ENCODE peak calls at places on chromosomes 16 and 17, in four cellular contexts. One of them, this sample, is unnamed. For H3K27me3, the result is how much of the 10 kb centered on the place peaks cover.

GRCh38 chr16:3161235-3162018 is 26.6 kb upstream of the OR1F1 start:
- DNase-seq in dorsolateral prefrontal cortex: no peak
- DNase-seq in fibroblast of lung: no peak
- DNase-seq in effector memory CD4-positive, alpha-beta T cell: no peak
- DNase-seq in this sample: no peak

GRCh38 chr17:44084131-44084538 is 13.6 kb downstream of the G6PC3 start:
- DNase-seq in fibroblast of lung: no peak
- DNase-seq in effector memory CD4-positive, alpha-beta T cell: no peak
- DNase-seq in dorsolateral prefrontal cortex: no peak
- DNase-seq in this sample: no peak

GRCh38 chr17:37134050-37134449 is 185.3 kb downstream of the AATF start:
- DNase-seq in effector memory CD4-positive, alpha-beta T cell: no peak
- DNase-seq in fibroblast of lung: no peak
- DNase-seq in dorsolateral prefrontal cortex: no peak
- DNase-seq in this sample: no peak

GRCh38 chr16:57628782-57629181 is 352 bp downstream of the ADGRG1 start:
- DNase-seq in fibroblast of lung: no peak
- DNase-seq in effector memory CD4-positive, alpha-beta T cell: no peak
- DNase-seq in dorsolateral prefrontal cortex: no peak
- DNase-seq in this sample: no peak

GRCh38 chr17:29722411-29723198 is 99.9 kb upstream of the CORO6 start:
- DNase-seq in effector memory CD4-positive, alpha-beta T cell: peak
- DNase-seq in fibroblast of lung: peak
- DNase-seq in dorsolateral prefrontal cortex: no peak
- DNase-seq in this sample: no peak

GRCh38 chr17:47204722-47205418 is 4.3 kb upstream of the MYL4 start:
- DNase-seq in fibroblast of lung: peak
- DNase-seq in effector memory CD4-positive, alpha-beta T cell: no peak
- DNase-seq in dorsolateral prefrontal cortex: no peak
- DNase-seq in this sample: peak

GRCh38 chr16:1225051-1225451 is at the start of gene TPSG1:
- DNase-seq in effector memory CD4-positive, alpha-beta T cell: no peak
- DNase-seq in fibroblast of lung: no peak
- DNase-seq in dorsolateral prefrontal cortex: no peak
- DNase-seq in this sample: no peak

GRCh38 chr17:78979780-78980623 is at the start of gene LGALS3BP:
- DNase-seq in dorsolateral prefrontal cortex: peak
- DNase-seq in effector memory CD4-positive, alpha-beta T cell: peak
- DNase-seq in fibroblast of lung: peak
- DNase-seq in this sample: peak

GRCh38 chr17:38597375-38597774 is 8.4 kb downstream of the SRCIN1 start:
- DNase-seq in fibroblast of lung: no peak
- DNase-seq in dorsolateral prefrontal cortex: no peak
- DNase-seq in effector memory CD4-positive, alpha-beta T cell: no peak
- DNase-seq in this sample: no peak

GRCh38 chr17:58641937-58642336 is 49.9 kb downstream of the TEX14 start:
- DNase-seq in effector memory CD4-positive, alpha-beta T cell: no peak
- DNase-seq in dorsolateral prefrontal cortex: no peak
- DNase-seq in fibroblast of lung: no peak
- DNase-seq in this sample: no peak

GRCh38 chr17:3804503-3804931 is 3.5 kb upstream of the ITGAE start:
- DNase-seq in fibroblast of lung: no peak
- DNase-seq in dorsolateral prefrontal cortex: no peak
- DNase-seq in effector memory CD4-positive, alpha-beta T cell: no peak
- DNase-seq in this sample: no peak

GRCh38 chr16:1345087-1345486 is 6.6 kb downstream of the TSR3 start:
- DNase-seq in dorsolateral prefrontal cortex: no peak
- DNase-seq in effector memory CD4-positive, alpha-beta T cell: no peak
- DNase-seq in fibroblast of lung: no peak
- DNase-seq in this sample: no peak

GRCh38 chr17:6639014-6639650 is 1.4 kb downstream of the KIAA0753 start:
- DNase-seq in dorsolateral prefrontal cortex: no peak
- DNase-seq in fibroblast of lung: no peak
- DNase-seq in effector memory CD4-positive, alpha-beta T cell: no peak
- DNase-seq in this sample: no peak

GRCh38 chr16:22192261-22193133 is 13.6 kb upstream of the EEF2K start:
- DNase-seq in fibroblast of lung: peak
- DNase-seq in effector memory CD4-positive, alpha-beta T cell: peak
- DNase-seq in dorsolateral prefrontal cortex: peak
- DNase-seq in this sample: peak

GRCh38 chr17:80564545-80564944 is 19.9 kb downstream of the RPTOR start:
- DNase-seq in fibroblast of lung: no peak
- DNase-seq in effector memory CD4-positive, alpha-beta T cell: no peak
- DNase-seq in dorsolateral prefrontal cortex: no peak
- DNase-seq in this sample: no peak

GRCh38 chr16:81684242-81684837 is 94.8 kb upstream of the PLCG2 start:
- DNase-seq in dorsolateral prefrontal cortex: no peak
- DNase-seq in effector memory CD4-positive, alpha-beta T cell: no peak
- DNase-seq in fibroblast of lung: no peak
- DNase-seq in this sample: no peak

GRCh38 chr16:14300631-14301149 is 229.6 kb downstream of the MRTFB start:
- DNase-seq in effector memory CD4-positive, alpha-beta T cell: no peak
- DNase-seq in dorsolateral prefrontal cortex: no peak
- DNase-seq in fibroblast of lung: peak
- DNase-seq in this sample: peak

GRCh38 chr17:55727920-55728319 is 5.3 kb upstream of the TMEM100 start:
- DNase-seq in dorsolateral prefrontal cortex: no peak
- DNase-seq in fibroblast of lung: no peak
- DNase-seq in effector memory CD4-positive, alpha-beta T cell: no peak
- DNase-seq in this sample: no peak

GRCh38 chr16:1470543-1471251 is 4.1 kb downstream of the CLCN7 start:
- DNase-seq in fibroblast of lung: no peak
- DNase-seq in dorsolateral prefrontal cortex: no peak
- DNase-seq in effector memory CD4-positive, alpha-beta T cell: no peak
- DNase-seq in this sample: no peak

GRCh38 chr17:79839363-79840203 is at the start of gene CBX4:
- DNase-seq in effector memory CD4-positive, alpha-beta T cell: peak
- DNase-seq in dorsolateral prefrontal cortex: peak
- DNase-seq in fibroblast of lung: peak
- DNase-seq in this sample: peak

GRCh38 chr17:74027539-74027938 is 175.9 kb upstream of the RPL38 start:
- DNase-seq in dorsolateral prefrontal cortex: peak
- DNase-seq in fibroblast of lung: no peak
- DNase-seq in effector memory CD4-positive, alpha-beta T cell: no peak
- DNase-seq in this sample: no peak

GRCh38 chr16:11585460-11586374 is 1.0 kb downstream of the LITAF start:
- DNase-seq in dorsolateral prefrontal cortex: peak
- DNase-seq in fibroblast of lung: peak
- DNase-seq in effector memory CD4-positive, alpha-beta T cell: no peak
- DNase-seq in this sample: no peak

GRCh38 chr16:29029168-29029994 is 44.5 kb downstream of the LAT start:
- DNase-seq in dorsolateral prefrontal cortex: no peak
- DNase-seq in fibroblast of lung: peak
- DNase-seq in effector memory CD4-positive, alpha-beta T cell: no peak
- DNase-seq in this sample: peak

GRCh38 chr16:75476817-75477216 is 12.3 kb upstream of the TMEM170A start:
- DNase-seq in effector memory CD4-positive, alpha-beta T cell: no peak
- DNase-seq in dorsolateral prefrontal cortex: no peak
- DNase-seq in fibroblast of lung: no peak
- DNase-seq in this sample: no peak

GRCh38 chr17:65163990-65164495 is 26.9 kb downstream of the RGS9 start:
- DNase-seq in dorsolateral prefrontal cortex: no peak
- DNase-seq in effector memory CD4-positive, alpha-beta T cell: no peak
- DNase-seq in fibroblast of lung: peak
- DNase-seq in this sample: peak

GRCh38 chr17:17783121-17783824 is 53.5 kb downstream of the SREBF1 start:
- DNase-seq in effector memory CD4-positive, alpha-beta T cell: peak
- DNase-seq in dorsolateral prefrontal cortex: peak
- DNase-seq in fibroblast of lung: peak
- DNase-seq in this sample: no peak

GRCh38 chr17:31550389-31551056 is 159.0 kb downstream of the RAB11FIP4 start:
- DNase-seq in dorsolateral prefrontal cortex: peak
- DNase-seq in effector memory CD4-positive, alpha-beta T cell: no peak
- DNase-seq in fibroblast of lung: no peak
- DNase-seq in this sample: no peak

GRCh38 chr16:74732951-74733350 is 32.3 kb upstream of the MLKL start:
- DNase-seq in fibroblast of lung: no peak
- DNase-seq in dorsolateral prefrontal cortex: no peak
- DNase-seq in effector memory CD4-positive, alpha-beta T cell: no peak
- DNase-seq in this sample: no peak

GRCh38 chr16:54418903-54419302 is 132.3 kb upstream of the IRX3 start:
- DNase-seq in fibroblast of lung: no peak
- DNase-seq in effector memory CD4-positive, alpha-beta T cell: no peak
- DNase-seq in dorsolateral prefrontal cortex: no peak
- DNase-seq in this sample: no peak

GRCh38 chr17:75854111-75854748 is 905 bp downstream of the WBP2 start:
- DNase-seq in dorsolateral prefrontal cortex: no peak
- DNase-seq in fibroblast of lung: peak
- DNase-seq in effector memory CD4-positive, alpha-beta T cell: no peak
- DNase-seq in this sample: peak

GRCh38 chr16:82384897-82385296 is 214.9 kb upstream of the MPHOSPH6 start:
- DNase-seq in effector memory CD4-positive, alpha-beta T cell: no peak
- DNase-seq in dorsolateral prefrontal cortex: no peak
- DNase-seq in fibroblast of lung: no peak
- DNase-seq in this sample: no peak

GRCh38 chr17:61411944-61412859 is 12.6 kb downstream of the TBX2 start:
- DNase-seq in fibroblast of lung: peak
- DNase-seq in effector memory CD4-positive, alpha-beta T cell: peak
- DNase-seq in dorsolateral prefrontal cortex: peak
- DNase-seq in this sample: peak

GRCh38 chr16:68231384-68232136 is 4.4 kb downstream of the ESRP2 start:
- DNase-seq in dorsolateral prefrontal cortex: no peak
- DNase-seq in effector memory CD4-positive, alpha-beta T cell: no peak
- DNase-seq in fibroblast of lung: no peak
- DNase-seq in this sample: no peak

GRCh38 chr16:82470506-82471196 is 156.1 kb upstream of the CDH13 start:
- DNase-seq in dorsolateral prefrontal cortex: no peak
- DNase-seq in fibroblast of lung: peak
- DNase-seq in effector memory CD4-positive, alpha-beta T cell: no peak
- DNase-seq in this sample: peak

GRCh38 chr17:47684535-47685193 is 9.3 kb upstream of the TBKBP1 start:
- DNase-seq in fibroblast of lung: no peak
- DNase-seq in effector memory CD4-positive, alpha-beta T cell: no peak
- DNase-seq in dorsolateral prefrontal cortex: no peak
- DNase-seq in this sample: no peak

GRCh38 chr17:16453493-16453851 is 38.1 kb downstream of the TRPV2 start:
- DNase-seq in fibroblast of lung: no peak
- DNase-seq in dorsolateral prefrontal cortex: no peak
- DNase-seq in effector memory CD4-positive, alpha-beta T cell: no peak
- DNase-seq in this sample: no peak

DNA sequence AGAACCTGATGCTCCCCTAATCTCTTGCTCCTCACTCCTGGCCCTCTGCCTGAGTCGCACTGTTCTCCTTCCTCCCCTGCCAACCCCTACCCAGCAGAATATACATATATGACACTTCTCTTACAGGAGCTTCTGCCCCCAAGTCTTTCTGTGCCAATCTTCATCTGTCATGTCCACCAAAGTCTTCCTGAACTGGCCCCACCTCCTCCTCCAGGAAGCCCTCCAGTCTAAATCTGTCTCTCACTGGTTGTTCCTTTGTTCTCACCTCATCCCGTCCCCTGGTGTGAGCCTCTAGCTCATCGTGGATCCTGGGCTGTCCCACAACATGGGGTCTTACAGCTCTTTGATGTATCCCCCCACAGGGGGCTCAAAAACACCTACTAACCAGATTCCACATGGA is 8.3 kb downstream of the CRHR1 start:
- DNase-seq in dorsolateral prefrontal cortex: no peak
- DNase-seq in fibroblast of lung: no peak
- DNase-seq in effector memory CD4-positive, alpha-beta T cell: no peak
- DNase-seq in this sample: no peak
- H3K27me3 ChIP-seq in dorsolateral prefrontal cortex: under half
- H3K27me3 ChIP-seq in fibroblast of lung: under half
- H3K27me3 ChIP-seq in effector memory CD4-positive, alpha-beta T cell: under half
- H3K27me3 ChIP-seq in this sample: half or more

GRCh38 chr16:50202926-50203624 is 50.0 kb downstream of the TENT4B start:
- DNase-seq in effector memory CD4-positive, alpha-beta T cell: no peak
- DNase-seq in dorsolateral prefrontal cortex: no peak
- DNase-seq in fibroblast of lung: peak
- DNase-seq in this sample: peak
- H3K27ac ChIP-seq in effector memory CD4-positive, alpha-beta T cell: no peak
- H3K27ac ChIP-seq in dorsolateral prefrontal cortex: no peak
- H3K27ac ChIP-seq in fibroblast of lung: peak
- H3K27ac ChIP-seq in this sample: peak

GRCh38 chr16:86031141-86031678 is 132.2 kb downstream of the IRF8 start:
- DNase-seq in fibroblast of lung: no peak
- DNase-seq in effector memory CD4-positive, alpha-beta T cell: no peak
- DNase-seq in dorsolateral prefrontal cortex: no peak
- DNase-seq in this sample: no peak
- H3K27me3 ChIP-seq in fibroblast of lung: under half
- H3K27me3 ChIP-seq in effector memory CD4-positive, alpha-beta T cell: under half
- H3K27me3 ChIP-seq in dorsolateral prefrontal cortex: under half
- H3K27me3 ChIP-seq in this sample: under half

GRCh38 chr17:27535975-27536374 is 79.7 kb downstream of the KSR1 start:
- DNase-seq in effector memory CD4-positive, alpha-beta T cell: no peak
- DNase-seq in fibroblast of lung: no peak
- DNase-seq in dorsolateral prefrontal cortex: no peak
- DNase-seq in this sample: peak

GRCh38 chr17:27533068-27533397 is 76.8 kb downstream of the KSR1 start:
- DNase-seq in dorsolateral prefrontal cortex: no peak
- DNase-seq in fibroblast of lung: no peak
- DNase-seq in effector memory CD4-positive, alpha-beta T cell: no peak
- DNase-seq in this sample: no peak

GRCh38 chr17:27532269-27533067 is 76.2 kb downstream of the KSR1 start:
- DNase-seq in dorsolateral prefrontal cortex: no peak
- DNase-seq in effector memory CD4-positive, alpha-beta T cell: no peak
- DNase-seq in fibroblast of lung: peak
- DNase-seq in this sample: no peak

GRCh38 chr17:27535178-27535928 is 79.1 kb downstream of the KSR1 start:
- DNase-seq in dorsolateral prefrontal cortex: no peak
- DNase-seq in fibroblast of lung: peak
- DNase-seq in effector memory CD4-positive, alpha-beta T cell: no peak
- DNase-seq in this sample: no peak

GRCh38 chr17:27533874-27534815 is 77.9 kb downstream of the KSR1 start:
- DNase-seq in effector memory CD4-positive, alpha-beta T cell: no peak
- DNase-seq in fibroblast of lung: peak
- DNase-seq in dorsolateral prefrontal cortex: no peak
- DNase-seq in this sample: peak
- H3K27ac ChIP-seq in effector memory CD4-positive, alpha-beta T cell: no peak
- H3K27ac ChIP-seq in fibroblast of lung: peak
- H3K27ac ChIP-seq in dorsolateral prefrontal cortex: no peak
- H3K27ac ChIP-seq in this sample: peak

GRCh38 chr16:65118866-65119265 is 3.0 kb downstream of the CDH11 start:
- DNase-seq in effector memory CD4-positive, alpha-beta T cell: no peak
- DNase-seq in dorsolateral prefrontal cortex: no peak
- DNase-seq in fibroblast of lung: no peak
- DNase-seq in this sample: no peak
- H3K27me3 ChIP-seq in effector memory CD4-positive, alpha-beta T cell: under half
- H3K27me3 ChIP-seq in dorsolateral prefrontal cortex: under half
- H3K27me3 ChIP-seq in fibroblast of lung: under half
- H3K27me3 ChIP-seq in this sample: under half

This sample was measured in SJSA1.